ENCODE peak calls at places on chromosomes 5 and 9, in nine cellular contexts. One of them, this sample, is unnamed.

GRCh38 chr5:124873189-124873588 is 126.8 kb upstream of the ZNF608 start:
- DNase-seq in fibroblast of mammary gland: no peak
- DNase-seq in RWPE1: no peak
- DNase-seq in brain microvascular endothelial cell: no peak
- DNase-seq in A549: no peak
- DNase-seq in sigmoid colon: no peak
- DNase-seq in body of pancreas: no peak
- DNase-seq in foreskin keratinocyte: no peak
- DNase-seq in WERI-Rb-1: no peak
- DNase-seq in this sample: no peak

GRCh38 chr5:134149571-134150303 is 27.0 kb downstream of the SKP1 start:
- DNase-seq in sigmoid colon: no peak
- DNase-seq in foreskin keratinocyte: no peak
- DNase-seq in body of pancreas: peak
- DNase-seq in RWPE1: no peak
- DNase-seq in brain microvascular endothelial cell: no peak
- DNase-seq in A549: no peak
- DNase-seq in fibroblast of mammary gland: no peak
- DNase-seq in WERI-Rb-1: no peak
- DNase-seq in this sample: no peak

GRCh38 chr9:108272350-108272899 is 583.4 kb downstream of the ACTL7B start:
- DNase-seq in A549: peak
- DNase-seq in sigmoid colon: peak
- DNase-seq in brain microvascular endothelial cell: peak
- DNase-seq in WERI-Rb-1: peak
- DNase-seq in body of pancreas: peak
- DNase-seq in fibroblast of mammary gland: peak
- DNase-seq in foreskin keratinocyte: peak
- DNase-seq in RWPE1: peak
- DNase-seq in this sample: peak

GRCh38 chr5:40678021-40678939 is 1.4 kb upstream of the PTGER4 start:
- DNase-seq in fibroblast of mammary gland: no peak
- DNase-seq in brain microvascular endothelial cell: no peak
- DNase-seq in sigmoid colon: no peak
- DNase-seq in foreskin keratinocyte: peak
- DNase-seq in RWPE1: no peak
- DNase-seq in A549: no peak
- DNase-seq in WERI-Rb-1: no peak
- DNase-seq in body of pancreas: no peak
- DNase-seq in this sample: no peak

GRCh38 chr9:71628247-71628646 is 140.1 kb downstream of the CEMIP2 start:
- DNase-seq in foreskin keratinocyte: no peak
- DNase-seq in A549: no peak
- DNase-seq in WERI-Rb-1: no peak
- DNase-seq in RWPE1: no peak
- DNase-seq in fibroblast of mammary gland: peak
- DNase-seq in sigmoid colon: no peak
- DNase-seq in brain microvascular endothelial cell: no peak
- DNase-seq in body of pancreas: no peak
- DNase-seq in this sample: no peak

GRCh38 chr5:33240552-33240951 is 200.2 kb upstream of the TARS1 start:
- DNase-seq in RWPE1: no peak
- DNase-seq in fibroblast of mammary gland: no peak
- DNase-seq in sigmoid colon: no peak
- DNase-seq in A549: no peak
- DNase-seq in foreskin keratinocyte: no peak
- DNase-seq in WERI-Rb-1: no peak
- DNase-seq in body of pancreas: no peak
- DNase-seq in brain microvascular endothelial cell: no peak
- DNase-seq in this sample: no peak

GRCh38 chr9:116549786-116550660 is 137.1 kb upstream of the TRIM32 start:
- DNase-seq in body of pancreas: no peak
- DNase-seq in brain microvascular endothelial cell: no peak
- DNase-seq in RWPE1: no peak
- DNase-seq in fibroblast of mammary gland: peak
- DNase-seq in foreskin keratinocyte: no peak
- DNase-seq in A549: no peak
- DNase-seq in WERI-Rb-1: no peak
- DNase-seq in sigmoid colon: no peak
- DNase-seq in this sample: no peak

GRCh38 chr9:97668485-97668884 is 28.7 kb downstream of the XPA start:
- DNase-seq in sigmoid colon: no peak
- DNase-seq in WERI-Rb-1: no peak
- DNase-seq in foreskin keratinocyte: no peak
- DNase-seq in body of pancreas: no peak
- DNase-seq in A549: no peak
- DNase-seq in RWPE1: no peak
- DNase-seq in brain microvascular endothelial cell: no peak
- DNase-seq in fibroblast of mammary gland: no peak
- DNase-seq in this sample: no peak

GRCh38 chr5:143898381-143898780 is 86.4 kb downstream of the HMHB1 start:
- DNase-seq in sigmoid colon: no peak
- DNase-seq in foreskin keratinocyte: no peak
- DNase-seq in brain microvascular endothelial cell: no peak
- DNase-seq in A549: no peak
- DNase-seq in WERI-Rb-1: no peak
- DNase-seq in RWPE1: no peak
- DNase-seq in body of pancreas: no peak
- DNase-seq in fibroblast of mammary gland: no peak
- DNase-seq in this sample: no peak

GRCh38 chr5:164351245-164351834 is 845.9 kb downstream of the MAT2B start:
- DNase-seq in foreskin keratinocyte: no peak
- DNase-seq in body of pancreas: no peak
- DNase-seq in WERI-Rb-1: peak
- DNase-seq in RWPE1: no peak
- DNase-seq in brain microvascular endothelial cell: no peak
- DNase-seq in sigmoid colon: no peak
- DNase-seq in fibroblast of mammary gland: no peak
- DNase-seq in A549: no peak
- DNase-seq in this sample: no peak

GRCh38 chr5:111223790-111224560 is at the start of gene CAMK4:
- DNase-seq in fibroblast of mammary gland: peak
- DNase-seq in WERI-Rb-1: peak
- DNase-seq in sigmoid colon: peak
- DNase-seq in foreskin keratinocyte: peak
- DNase-seq in RWPE1: peak
- DNase-seq in body of pancreas: peak
- DNase-seq in brain microvascular endothelial cell: peak
- DNase-seq in A549: peak
- DNase-seq in this sample: peak

GRCh38 chr9:136193891-136194279 is 11.0 kb downstream of the LHX3 start:
- DNase-seq in brain microvascular endothelial cell: no peak
- DNase-seq in body of pancreas: no peak
- DNase-seq in RWPE1: no peak
- DNase-seq in A549: no peak
- DNase-seq in foreskin keratinocyte: no peak
- DNase-seq in sigmoid colon: no peak
- DNase-seq in fibroblast of mammary gland: no peak
- DNase-seq in WERI-Rb-1: peak
- DNase-seq in this sample: no peak

GRCh38 chr9:77589046-77589795 is 58.9 kb downstream of the GNA14 start:
- DNase-seq in sigmoid colon: no peak
- DNase-seq in fibroblast of mammary gland: no peak
- DNase-seq in body of pancreas: no peak
- DNase-seq in WERI-Rb-1: no peak
- DNase-seq in foreskin keratinocyte: peak
- DNase-seq in A549: peak
- DNase-seq in brain microvascular endothelial cell: no peak
- DNase-seq in RWPE1: peak
- DNase-seq in this sample: no peak

GRCh38 chr9:5230554-5230953 is 665 bp upstream of the INSL4 start:
- DNase-seq in sigmoid colon: no peak
- DNase-seq in fibroblast of mammary gland: no peak
- DNase-seq in RWPE1: no peak
- DNase-seq in WERI-Rb-1: no peak
- DNase-seq in brain microvascular endothelial cell: no peak
- DNase-seq in foreskin keratinocyte: peak
- DNase-seq in A549: no peak
- DNase-seq in body of pancreas: no peak
- DNase-seq in this sample: no peak

GRCh38 chr5:137735531-137736284 is at the start of gene KLHL3:
- DNase-seq in brain microvascular endothelial cell: peak
- DNase-seq in RWPE1: no peak
- DNase-seq in WERI-Rb-1: peak
- DNase-seq in A549: no peak
- DNase-seq in fibroblast of mammary gland: peak
- DNase-seq in sigmoid colon: no peak
- DNase-seq in foreskin keratinocyte: peak
- DNase-seq in body of pancreas: peak
- DNase-seq in this sample: peak

GRCh38 chr5:145701404-145701803 is 133.7 kb downstream of the PRELID2 start:
- DNase-seq in A549: no peak
- DNase-seq in fibroblast of mammary gland: no peak
- DNase-seq in brain microvascular endothelial cell: no peak
- DNase-seq in WERI-Rb-1: no peak
- DNase-seq in body of pancreas: no peak
- DNase-seq in RWPE1: no peak
- DNase-seq in foreskin keratinocyte: no peak
- DNase-seq in sigmoid colon: no peak
- DNase-seq in this sample: no peak

GRCh38 chr5:122977306-122977705 is 59.2 kb downstream of the PPIC start:
- DNase-seq in WERI-Rb-1: no peak
- DNase-seq in RWPE1: no peak
- DNase-seq in fibroblast of mammary gland: no peak
- DNase-seq in body of pancreas: no peak
- DNase-seq in foreskin keratinocyte: no peak
- DNase-seq in sigmoid colon: no peak
- DNase-seq in A549: no peak
- DNase-seq in brain microvascular endothelial cell: no peak
- DNase-seq in this sample: no peak

GRCh38 chr9:114288233-114289051 is 34.5 kb upstream of the ORM1 start:
- DNase-seq in RWPE1: peak
- DNase-seq in foreskin keratinocyte: peak
- DNase-seq in sigmoid colon: peak
- DNase-seq in brain microvascular endothelial cell: peak
- DNase-seq in fibroblast of mammary gland: peak
- DNase-seq in body of pancreas: peak
- DNase-seq in A549: peak
- DNase-seq in WERI-Rb-1: peak
- DNase-seq in this sample: peak

GRCh38 chr9:98130576-98131228 is 11.7 kb upstream of the TRIM14 start:
- DNase-seq in brain microvascular endothelial cell: no peak
- DNase-seq in sigmoid colon: peak
- DNase-seq in A549: no peak
- DNase-seq in body of pancreas: no peak
- DNase-seq in WERI-Rb-1: no peak
- DNase-seq in fibroblast of mammary gland: no peak
- DNase-seq in foreskin keratinocyte: no peak
- DNase-seq in RWPE1: no peak
- DNase-seq in this sample: no peak

GRCh38 chr9:133935328-133936040 is 56.6 kb downstream of the VAV2 start:
- DNase-seq in WERI-Rb-1: no peak
- DNase-seq in body of pancreas: peak
- DNase-seq in foreskin keratinocyte: no peak
- DNase-seq in sigmoid colon: peak
- DNase-seq in RWPE1: no peak
- DNase-seq in A549: no peak
- DNase-seq in fibroblast of mammary gland: peak
- DNase-seq in brain microvascular endothelial cell: peak
- DNase-seq in this sample: no peak

GRCh38 chr9:69204869-69205268 is 30.8 kb downstream of the TJP2 start:
- DNase-seq in WERI-Rb-1: no peak
- DNase-seq in fibroblast of mammary gland: peak
- DNase-seq in A549: no peak
- DNase-seq in body of pancreas: peak
- DNase-seq in RWPE1: no peak
- DNase-seq in brain microvascular endothelial cell: peak
- DNase-seq in foreskin keratinocyte: no peak
- DNase-seq in sigmoid colon: peak
- DNase-seq in this sample: no peak

GRCh38 chr9:129459550-129460322 is 161.2 kb downstream of the C9orf50 start:
- DNase-seq in brain microvascular endothelial cell: no peak
- DNase-seq in A549: no peak
- DNase-seq in WERI-Rb-1: no peak
- DNase-seq in foreskin keratinocyte: no peak
- DNase-seq in RWPE1: no peak
- DNase-seq in body of pancreas: no peak
- DNase-seq in sigmoid colon: peak
- DNase-seq in fibroblast of mammary gland: no peak
- DNase-seq in this sample: no peak

GRCh38 chr5:178417391-178417811 is 172.8 kb downstream of the COL23A1 start:
- DNase-seq in foreskin keratinocyte: no peak
- DNase-seq in A549: no peak
- DNase-seq in sigmoid colon: no peak
- DNase-seq in RWPE1: no peak
- DNase-seq in brain microvascular endothelial cell: no peak
- DNase-seq in body of pancreas: no peak
- DNase-seq in fibroblast of mammary gland: no peak
- DNase-seq in WERI-Rb-1: no peak
- DNase-seq in this sample: no peak
- TF ChIP-seq CTCF in foreskin keratinocyte: no peak
- TF ChIP-seq CTCF in A549: no peak
- TF ChIP-seq CTCF in sigmoid colon: no peak
- TF ChIP-seq CTCF in RWPE1: no peak
- TF ChIP-seq CTCF in brain microvascular endothelial cell: no peak
- TF ChIP-seq CTCF in body of pancreas: no peak
- TF ChIP-seq CTCF in fibroblast of mammary gland: no peak
- TF ChIP-seq CTCF in WERI-Rb-1: no peak
- TF ChIP-seq CTCF in this sample: no peak

DNA sequence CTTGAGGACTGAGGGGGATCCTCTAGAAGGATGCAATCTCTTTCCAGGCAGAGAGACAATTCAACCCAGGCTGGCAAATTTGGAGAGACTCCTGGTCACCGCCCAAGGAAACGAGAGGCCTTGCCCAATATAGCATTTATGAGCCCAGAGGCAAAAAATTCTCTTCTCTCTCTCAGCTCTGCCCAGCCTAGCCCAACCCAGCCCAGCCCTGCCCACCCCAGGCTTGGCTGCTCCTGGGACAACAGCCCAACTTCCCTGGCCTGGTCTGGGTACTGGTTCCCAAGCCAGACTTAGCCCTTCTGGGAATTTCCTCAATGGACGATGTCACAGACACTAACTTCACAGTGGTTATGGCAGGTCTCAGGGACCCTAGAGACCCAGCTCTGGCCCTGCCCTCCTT is 116.5 kb downstream of the PSD2 start:
- DNase-seq in RWPE1: no peak
- DNase-seq in A549: no peak
- DNase-seq in body of pancreas: no peak
- DNase-seq in fibroblast of mammary gland: no peak
- DNase-seq in WERI-Rb-1: no peak
- DNase-seq in brain microvascular endothelial cell: no peak
- DNase-seq in foreskin keratinocyte: peak
- DNase-seq in sigmoid colon: peak
- DNase-seq in this sample: no peak
- TF ChIP-seq CTCF in RWPE1: no peak
- TF ChIP-seq CTCF in A549: no peak
- TF ChIP-seq CTCF in body of pancreas: no peak
- TF ChIP-seq CTCF in fibroblast of mammary gland: no peak
- TF ChIP-seq CTCF in WERI-Rb-1: no peak
- TF ChIP-seq CTCF in brain microvascular endothelial cell: no peak
- TF ChIP-seq CTCF in foreskin keratinocyte: no peak
- TF ChIP-seq CTCF in sigmoid colon: no peak
- TF ChIP-seq CTCF in this sample: no peak

GRCh38 chr5:141815796-141816180 is 62.4 kb downstream of the PCDH1 start:
- DNase-seq in fibroblast of mammary gland: no peak
- DNase-seq in brain microvascular endothelial cell: no peak
- DNase-seq in WERI-Rb-1: no peak
- DNase-seq in RWPE1: no peak
- DNase-seq in body of pancreas: no peak
- DNase-seq in sigmoid colon: no peak
- DNase-seq in A549: no peak
- DNase-seq in foreskin keratinocyte: no peak
- DNase-seq in this sample: no peak
- TF ChIP-seq CTCF in fibroblast of mammary gland: no peak
- TF ChIP-seq CTCF in brain microvascular endothelial cell: no peak
- TF ChIP-seq CTCF in WERI-Rb-1: no peak
- TF ChIP-seq CTCF in RWPE1: no peak
- TF ChIP-seq CTCF in body of pancreas: no peak
- TF ChIP-seq CTCF in sigmoid colon: no peak
- TF ChIP-seq CTCF in A549: no peak
- TF ChIP-seq CTCF in foreskin keratinocyte: no peak
- TF ChIP-seq CTCF in this sample: no peak

GRCh38 chr5:16687898-16688297 is 71.1 kb upstream of the RETREG1 start:
- DNase-seq in sigmoid colon: no peak
- DNase-seq in brain microvascular endothelial cell: no peak
- DNase-seq in body of pancreas: no peak
- DNase-seq in WERI-Rb-1: no peak
- DNase-seq in fibroblast of mammary gland: no peak
- DNase-seq in RWPE1: no peak
- DNase-seq in foreskin keratinocyte: no peak
- DNase-seq in A549: no peak
- DNase-seq in this sample: no peak
- TF ChIP-seq CTCF in sigmoid colon: no peak
- TF ChIP-seq CTCF in brain microvascular endothelial cell: no peak
- TF ChIP-seq CTCF in body of pancreas: no peak
- TF ChIP-seq CTCF in WERI-Rb-1: no peak
- TF ChIP-seq CTCF in fibroblast of mammary gland: no peak
- TF ChIP-seq CTCF in RWPE1: no peak
- TF ChIP-seq CTCF in foreskin keratinocyte: no peak
- TF ChIP-seq CTCF in A549: no peak
- TF ChIP-seq CTCF in this sample: no peak